ENCODE peak calls at places on chromosomes 6 and 20, in four cellular contexts. L is mammary epithelial cell, X is spleen, E is GM12865. D is an unnamed sample.

GRCh38 chr20:33169176-33169794 is 1.3 kb downstream of the BPIFA2 start:
- DNase-seq in E (peak), L (no peak), X (no peak), D (no peak)

GRCh38 chr6:42674780-42675179 is 47.6 kb downstream of the PRPH2 start:
- DNase-seq in E (no peak), X (no peak), L (no peak), D (no peak)

GRCh38 chr6:77650098-77650663 is 2.7 kb upstream of the MEI4 start:
- DNase-seq in E (peak), X (peak), L (no peak), D (no peak)

GRCh38 chr6:44177691-44178423 is 19.2 kb downstream of the CAPN11 start:
- DNase-seq in L (peak), E (no peak), X (no peak), D (no peak)

GRCh38 chr6:46848684-46849360 is 55.6 kb downstream of the MEP1A start:
- DNase-seq in L (peak), E (peak), X (peak), D (peak)

GRCh38 chr6:20693466-20694063 is 159.3 kb downstream of the CDKAL1 start:
- DNase-seq in X (no peak), L (peak), E (no peak), D (no peak)

GRCh38 chr6:24270011-24270410 is 87.8 kb downstream of the DCDC2 start:
- DNase-seq in L (no peak), E (no peak), X (no peak), D (no peak)

GRCh38 chr6:11094411-11094851 is 797 bp downstream of the SMIM13 start:
- DNase-seq in E (peak), L (peak), X (peak), D (no peak)

GRCh38 chr6:156598316-156598715 is 178.9 kb upstream of the ARID1B start:
- DNase-seq in L (no peak), E (no peak), X (no peak), D (no peak)

GRCh38 chr6:55980627-55981211 is 105.3 kb upstream of the BMP5 start:
- DNase-seq in E (peak), X (no peak), L (peak), D (peak)

GRCh38 chr6:113654396-113654795 is 202.7 kb upstream of the MARCKS start:
- DNase-seq in X (no peak), E (no peak), L (peak), D (no peak)

GRCh38 chr20:34377072-34377847 is 14.2 kb downstream of the ITCH start:
- DNase-seq in L (no peak), E (peak), X (no peak), D (no peak)

GRCh38 chr6:122798099-122798641 is 9.1 kb downstream of the SMPDL3A start:
- DNase-seq in E (peak), X (no peak), L (peak), D (no peak)

GRCh38 chr6:52020961-52021570 is 66.3 kb downstream of the PKHD1 start:
- DNase-seq in X (no peak), L (peak), E (peak), D (peak)

GRCh38 chr20:25867776-25868649 is 171.4 kb upstream of the ZNF337 start:
- DNase-seq in L (peak), E (peak), X (peak), D (peak)

GRCh38 chr20:45363611-45364492 is 896 bp downstream of the SYS1 start:
- DNase-seq in L (no peak), X (no peak), E (peak), D (no peak)

GRCh38 chr6:484086-484728 is 92.7 kb downstream of the IRF4 start:
- DNase-seq in L (peak), E (peak), X (no peak), D (no peak)

GRCh38 chr6:168190646-168191443 is 111.8 kb upstream of the FRMD1 start:
- DNase-seq in E (no peak), X (no peak), L (no peak), D (no peak)

GRCh38 chr6:26613201-26613600 is 16.4 kb downstream of the ABT1 start:
- DNase-seq in L (no peak), X (no peak), E (no peak), D (no peak)

GRCh38 chr20:24506146-24506545 is 36.7 kb downstream of the SYNDIG1 start:
- DNase-seq in L (no peak), E (no peak), X (no peak), D (no peak)

GRCh38 chr20:14775778-14776177 is 438.4 kb upstream of the FLRT3 start:
- DNase-seq in E (no peak), L (peak), X (no peak), D (no peak)

GRCh38 chr6:15953152-15953880 is 175.6 kb upstream of the MYLIP start:
- DNase-seq in L (no peak), E (no peak), X (no peak), D (no peak)

GRCh38 chr6:130381459-130382380 is 15.9 kb downstream of the TMEM200A start:
- DNase-seq in E (peak), X (peak), L (no peak), D (peak)

GRCh38 chr6:142326539-142326938 is 24.7 kb downstream of the ADGRG6 start:
- DNase-seq in E (no peak), L (no peak), X (no peak), D (no peak)

GRCh38 chr20:25676164-25676809 is 20.4 kb downstream of the ZNF337 start:
- DNase-seq in E (no peak), X (no peak), L (peak), D (no peak)

GRCh38 chr6:27688014-27688586 is 215.2 kb upstream of the ZNF184 start:
- DNase-seq in X (peak), E (peak), L (peak), D (peak)

GRCh38 chr6:13354331-13355042 is 26.1 kb upstream of the TBC1D7 start:
- DNase-seq in E (no peak), X (no peak), L (no peak), D (no peak)

GRCh38 chr6:161943561-161943960 is 669.7 kb upstream of the AGPAT4 start:
- DNase-seq in L (no peak), X (no peak), E (no peak), D (no peak)

GRCh38 chr6:14119764-14120163 is 2.2 kb downstream of the CD83 start:
- DNase-seq in L (no peak), E (no peak), X (no peak), D (no peak)

GRCh38 chr20:23200914-23201313 is 114.8 kb upstream of the CD93 start:
- DNase-seq in E (peak), L (peak), X (no peak), D (no peak)

GRCh38 chr6:117206951-117207687 is 58.2 kb upstream of the VGLL2 start:
- DNase-seq in X (no peak), L (peak), E (no peak), D (no peak)

GRCh38 chr6:25224237-25224636 is 54.9 kb upstream of the CARMIL1 start:
- DNase-seq in L (no peak), E (peak), X (no peak), D (peak)

GRCh38 chr6:139860193-139860592 is 485.7 kb upstream of the CITED2 start:
- DNase-seq in L (no peak), E (no peak), X (no peak), D (no peak)

GRCh38 chr6:163354085-163354484 is 60.4 kb upstream of the QKI start:
- DNase-seq in E (no peak), X (no peak), L (no peak), D (no peak)

GRCh38 chr20:18007534-18008292 is 38.9 kb downstream of the MGME1 start:
- DNase-seq in X (peak), E (no peak), L (no peak), D (no peak)

GRCh38 chr6:25172819-25173218 is 106.4 kb upstream of the CARMIL1 start:
- DNase-seq in L (peak), X (no peak), E (no peak), D (no peak)

GRCh38 chr20:13021205-13021970 is 12.6 kb downstream of the SPTLC3 start:
- DNase-seq in X (no peak), E (no peak), L (no peak), D (no peak)

GRCh38 chr6:42347456-42347855 is 104.3 kb downstream of the TRERF1 start:
- DNase-seq in E (no peak), X (no peak), L (no peak), D (no peak)

GRCh38 chr20:62787329-62787728 is 8.9 kb upstream of the MRGBP start:
- DNase-seq in L (no peak), X (no peak), E (no peak), D (no peak)

GRCh38 chr6:155447949-155448348 is 7.7 kb downstream of the NOX3 start:
- DNase-seq in L (no peak), X (no peak), E (no peak), D (no peak)
- H3K4me3 ChIP-seq in L (no peak), X (no peak), E (no peak), D (no peak)

DNA sequence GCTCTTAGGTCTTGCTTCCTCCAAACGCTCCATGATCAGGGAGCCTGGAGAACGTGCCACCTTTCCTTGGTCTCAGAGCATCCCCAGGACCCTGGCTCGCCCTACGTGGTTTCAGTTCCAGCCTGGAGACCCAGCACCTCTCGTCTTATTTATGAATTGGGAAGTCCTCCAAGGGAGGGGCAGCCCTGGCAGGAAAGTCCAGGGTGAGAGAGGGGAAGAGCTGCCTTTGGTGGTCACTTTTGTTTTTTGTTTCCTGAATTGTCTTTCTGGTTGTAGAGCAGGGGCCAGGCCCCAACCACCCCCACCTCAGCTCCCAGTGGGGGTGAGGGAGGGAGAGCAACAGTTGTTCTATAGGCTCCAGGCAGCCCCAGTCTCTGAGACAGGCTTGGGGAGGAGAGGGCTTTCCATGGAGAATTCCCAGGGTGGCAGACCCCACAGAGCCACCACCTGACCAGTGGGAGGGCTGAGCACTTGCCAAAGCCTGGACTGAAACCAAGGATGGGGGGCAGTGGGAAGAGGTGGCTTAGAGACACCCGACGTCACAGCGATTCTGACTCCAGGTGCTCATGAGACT is 88.8 kb downstream of the PRND start:
- DNase-seq in E (no peak), L (no peak), X (no peak), D (no peak)
- H3K4me3 ChIP-seq in E (no peak), L (no peak), X (no peak), D (no peak)

DNA sequence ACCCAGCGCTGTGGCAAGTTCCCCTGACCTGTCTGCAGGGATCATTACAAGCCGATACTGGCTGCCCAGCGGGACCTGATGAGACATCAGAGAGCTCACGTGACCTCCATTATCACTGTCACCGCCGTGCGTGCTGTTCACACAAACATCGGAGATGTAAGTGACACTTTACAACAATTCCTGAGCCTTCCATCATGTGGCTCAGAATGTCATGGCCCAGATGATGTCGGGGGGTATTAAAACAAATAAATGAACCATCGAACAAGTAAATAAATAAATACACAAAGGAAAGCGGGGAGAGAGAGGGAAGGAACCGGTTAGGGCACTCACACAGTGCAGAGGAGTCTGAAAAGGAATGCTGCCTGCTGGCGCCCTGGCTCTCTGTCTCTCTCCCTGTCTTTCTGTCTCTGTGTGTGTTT is 195.1 kb downstream of the BMP7 start:
- DNase-seq in L (no peak), E (no peak), X (no peak), D (no peak)
- H3K4me3 ChIP-seq in L (no peak), E (no peak), X (no peak), D (no peak)

GRCh38 chr6:136251394-136251793 is 1.3 kb upstream of the MTFR2 start:
- DNase-seq in L (peak), E (no peak), X (no peak), D (no peak)
- H3K4me3 ChIP-seq in L (peak), E (peak), X (no peak), D (no peak)

DNA sequence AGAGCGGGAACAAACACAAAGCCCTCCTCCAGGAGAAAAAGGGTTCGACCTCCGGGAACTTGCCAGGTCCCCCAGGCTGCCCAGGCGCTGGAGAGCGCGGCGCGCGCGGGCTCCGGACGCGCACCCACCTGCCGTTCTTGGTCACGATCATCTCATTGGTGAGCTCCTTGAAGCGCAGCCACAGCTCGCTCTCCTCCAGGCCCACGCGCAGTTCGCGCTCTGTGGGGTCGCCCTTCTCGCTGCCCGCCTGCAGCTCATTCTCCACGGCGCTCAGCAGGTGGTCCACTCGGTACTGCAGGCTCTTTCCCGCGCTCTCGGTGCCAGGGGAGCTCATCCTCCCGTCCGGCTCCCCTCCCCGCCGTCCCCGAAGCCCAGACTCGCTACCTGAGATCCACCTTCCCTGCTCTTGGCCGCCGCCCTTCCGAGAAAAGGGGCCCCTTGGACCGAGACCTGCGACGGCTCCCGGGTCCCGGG is 356 bp downstream of the TBXT start:
- DNase-seq in E (peak), L (no peak), X (no peak), D (no peak)
- H3K4me3 ChIP-seq in E (peak), L (no peak), X (peak), D (no peak)

D was measured in Jurkat, Clone E6-1.